ENCODE peak calls at places on chromosomes 11 and 22, in seven cellular contexts. One of them, this sample, is unnamed.

GRCh38 chr11:13000116-13000515 is 9.0 kb upstream of the RASSF10 start:
- DNase-seq in stimulated activated naive CD8-positive, alpha-beta T cell treated with anti-CD3 and anti-CD28 coated beads, Interleukin-15, Interleukin-2, amounts not matched to agents 100 U/mL and 50 U/mL, for 24 hours: no peak
- DNase-seq in aorta: no peak
- DNase-seq in cerebellar cortex: no peak
- DNase-seq in psoas muscle: no peak
- DNase-seq in activated T-cell treated with anti-CD3 and anti-CD28 coated beads for 1 hour: no peak
- DNase-seq in T-helper 2 cell: no peak
- DNase-seq in this sample: no peak

GRCh38 chr11:2138436-2139117 is 612 bp downstream of the IGF2 start:
- DNase-seq in psoas muscle: peak
- DNase-seq in activated T-cell treated with anti-CD3 and anti-CD28 coated beads for 1 hour: no peak
- DNase-seq in stimulated activated naive CD8-positive, alpha-beta T cell treated with anti-CD3 and anti-CD28 coated beads, Interleukin-15, Interleukin-2, amounts not matched to agents 100 U/mL and 50 U/mL, for 24 hours: no peak
- DNase-seq in T-helper 2 cell: no peak
- DNase-seq in cerebellar cortex: no peak
- DNase-seq in aorta: no peak
- DNase-seq in this sample: no peak

GRCh38 chr22:21681566-21682370 is 16.0 kb downstream of the PPIL2 start:
- DNase-seq in aorta: no peak
- DNase-seq in T-helper 2 cell: no peak
- DNase-seq in psoas muscle: no peak
- DNase-seq in stimulated activated naive CD8-positive, alpha-beta T cell treated with anti-CD3 and anti-CD28 coated beads, Interleukin-15, Interleukin-2, amounts not matched to agents 100 U/mL and 50 U/mL, for 24 hours: no peak
- DNase-seq in cerebellar cortex: no peak
- DNase-seq in activated T-cell treated with anti-CD3 and anti-CD28 coated beads for 1 hour: no peak
- DNase-seq in this sample: no peak

GRCh38 chr11:123640677-123641494 is 13.5 kb downstream of the SCN3B start:
- DNase-seq in stimulated activated naive CD8-positive, alpha-beta T cell treated with anti-CD3 and anti-CD28 coated beads, Interleukin-15, Interleukin-2, amounts not matched to agents 100 U/mL and 50 U/mL, for 24 hours: peak
- DNase-seq in aorta: no peak
- DNase-seq in psoas muscle: peak
- DNase-seq in activated T-cell treated with anti-CD3 and anti-CD28 coated beads for 1 hour: peak
- DNase-seq in T-helper 2 cell: no peak
- DNase-seq in cerebellar cortex: peak
- DNase-seq in this sample: peak

GRCh38 chr22:26797910-26798309 is 140.5 kb downstream of the MIAT start:
- DNase-seq in aorta: no peak
- DNase-seq in activated T-cell treated with anti-CD3 and anti-CD28 coated beads for 1 hour: no peak
- DNase-seq in cerebellar cortex: no peak
- DNase-seq in stimulated activated naive CD8-positive, alpha-beta T cell treated with anti-CD3 and anti-CD28 coated beads, Interleukin-15, Interleukin-2, amounts not matched to agents 100 U/mL and 50 U/mL, for 24 hours: no peak
- DNase-seq in T-helper 2 cell: no peak
- DNase-seq in psoas muscle: no peak
- DNase-seq in this sample: no peak

GRCh38 chr11:31932879-31933278 is 121.8 kb upstream of the PAX6 start:
- DNase-seq in stimulated activated naive CD8-positive, alpha-beta T cell treated with anti-CD3 and anti-CD28 coated beads, Interleukin-15, Interleukin-2, amounts not matched to agents 100 U/mL and 50 U/mL, for 24 hours: no peak
- DNase-seq in aorta: no peak
- DNase-seq in T-helper 2 cell: no peak
- DNase-seq in activated T-cell treated with anti-CD3 and anti-CD28 coated beads for 1 hour: no peak
- DNase-seq in psoas muscle: no peak
- DNase-seq in cerebellar cortex: no peak
- DNase-seq in this sample: no peak

GRCh38 chr11:1927151-1928037 is 7.9 kb downstream of the TNNT3 start:
- DNase-seq in aorta: peak
- DNase-seq in activated T-cell treated with anti-CD3 and anti-CD28 coated beads for 1 hour: no peak
- DNase-seq in cerebellar cortex: no peak
- DNase-seq in stimulated activated naive CD8-positive, alpha-beta T cell treated with anti-CD3 and anti-CD28 coated beads, Interleukin-15, Interleukin-2, amounts not matched to agents 100 U/mL and 50 U/mL, for 24 hours: no peak
- DNase-seq in psoas muscle: peak
- DNase-seq in T-helper 2 cell: no peak
- DNase-seq in this sample: no peak

GRCh38 chr11:92886243-92886905 is 83.1 kb upstream of the MTNR1B start:
- DNase-seq in psoas muscle: no peak
- DNase-seq in cerebellar cortex: peak
- DNase-seq in stimulated activated naive CD8-positive, alpha-beta T cell treated with anti-CD3 and anti-CD28 coated beads, Interleukin-15, Interleukin-2, amounts not matched to agents 100 U/mL and 50 U/mL, for 24 hours: peak
- DNase-seq in aorta: no peak
- DNase-seq in activated T-cell treated with anti-CD3 and anti-CD28 coated beads for 1 hour: no peak
- DNase-seq in T-helper 2 cell: no peak
- DNase-seq in this sample: peak

GRCh38 chr11:30586251-30587144 is at the start of gene MPPED2:
- DNase-seq in activated T-cell treated with anti-CD3 and anti-CD28 coated beads for 1 hour: no peak
- DNase-seq in psoas muscle: peak
- DNase-seq in aorta: peak
- DNase-seq in cerebellar cortex: peak
- DNase-seq in T-helper 2 cell: peak
- DNase-seq in stimulated activated naive CD8-positive, alpha-beta T cell treated with anti-CD3 and anti-CD28 coated beads, Interleukin-15, Interleukin-2, amounts not matched to agents 100 U/mL and 50 U/mL, for 24 hours: peak
- DNase-seq in this sample: peak

GRCh38 chr11:63769044-63769718 is 606 bp upstream of the ZFTA start:
- DNase-seq in stimulated activated naive CD8-positive, alpha-beta T cell treated with anti-CD3 and anti-CD28 coated beads, Interleukin-15, Interleukin-2, amounts not matched to agents 100 U/mL and 50 U/mL, for 24 hours: peak
- DNase-seq in aorta: peak
- DNase-seq in cerebellar cortex: no peak
- DNase-seq in activated T-cell treated with anti-CD3 and anti-CD28 coated beads for 1 hour: no peak
- DNase-seq in T-helper 2 cell: peak
- DNase-seq in psoas muscle: peak
- DNase-seq in this sample: peak

GRCh38 chr11:35661539-35661938 is 1.0 kb upstream of the TRIM44 start:
- DNase-seq in aorta: no peak
- DNase-seq in activated T-cell treated with anti-CD3 and anti-CD28 coated beads for 1 hour: no peak
- DNase-seq in psoas muscle: no peak
- DNase-seq in T-helper 2 cell: no peak
- DNase-seq in stimulated activated naive CD8-positive, alpha-beta T cell treated with anti-CD3 and anti-CD28 coated beads, Interleukin-15, Interleukin-2, amounts not matched to agents 100 U/mL and 50 U/mL, for 24 hours: no peak
- DNase-seq in cerebellar cortex: peak
- DNase-seq in this sample: no peak

GRCh38 chr11:2312232-2313042 is 10.6 kb downstream of the TSPAN32 start:
- DNase-seq in stimulated activated naive CD8-positive, alpha-beta T cell treated with anti-CD3 and anti-CD28 coated beads, Interleukin-15, Interleukin-2, amounts not matched to agents 100 U/mL and 50 U/mL, for 24 hours: no peak
- DNase-seq in T-helper 2 cell: no peak
- DNase-seq in cerebellar cortex: no peak
- DNase-seq in aorta: peak
- DNase-seq in psoas muscle: peak
- DNase-seq in activated T-cell treated with anti-CD3 and anti-CD28 coated beads for 1 hour: no peak
- DNase-seq in this sample: no peak

GRCh38 chr11:93589347-93589746 is 46.2 kb upstream of the SMCO4 start:
- DNase-seq in activated T-cell treated with anti-CD3 and anti-CD28 coated beads for 1 hour: no peak
- DNase-seq in cerebellar cortex: no peak
- DNase-seq in T-helper 2 cell: no peak
- DNase-seq in psoas muscle: no peak
- DNase-seq in stimulated activated naive CD8-positive, alpha-beta T cell treated with anti-CD3 and anti-CD28 coated beads, Interleukin-15, Interleukin-2, amounts not matched to agents 100 U/mL and 50 U/mL, for 24 hours: no peak
- DNase-seq in aorta: no peak
- DNase-seq in this sample: no peak

GRCh38 chr11:30984442-30984816 is 385.1 kb downstream of the DCDC1 start:
- DNase-seq in stimulated activated naive CD8-positive, alpha-beta T cell treated with anti-CD3 and anti-CD28 coated beads, Interleukin-15, Interleukin-2, amounts not matched to agents 100 U/mL and 50 U/mL, for 24 hours: no peak
- DNase-seq in activated T-cell treated with anti-CD3 and anti-CD28 coated beads for 1 hour: no peak
- DNase-seq in T-helper 2 cell: no peak
- DNase-seq in cerebellar cortex: no peak
- DNase-seq in psoas muscle: no peak
- DNase-seq in aorta: no peak
- DNase-seq in this sample: no peak

GRCh38 chr22:32877196-32877595 is 75.7 kb downstream of the TIMP3 start:
- DNase-seq in psoas muscle: no peak
- DNase-seq in stimulated activated naive CD8-positive, alpha-beta T cell treated with anti-CD3 and anti-CD28 coated beads, Interleukin-15, Interleukin-2, amounts not matched to agents 100 U/mL and 50 U/mL, for 24 hours: no peak
- DNase-seq in aorta: no peak
- DNase-seq in T-helper 2 cell: no peak
- DNase-seq in cerebellar cortex: no peak
- DNase-seq in activated T-cell treated with anti-CD3 and anti-CD28 coated beads for 1 hour: no peak
- DNase-seq in this sample: no peak

GRCh38 chr11:35391922-35392813 is 27.2 kb downstream of the SLC1A2 start:
- DNase-seq in cerebellar cortex: peak
- DNase-seq in aorta: peak
- DNase-seq in stimulated activated naive CD8-positive, alpha-beta T cell treated with anti-CD3 and anti-CD28 coated beads, Interleukin-15, Interleukin-2, amounts not matched to agents 100 U/mL and 50 U/mL, for 24 hours: peak
- DNase-seq in activated T-cell treated with anti-CD3 and anti-CD28 coated beads for 1 hour: peak
- DNase-seq in psoas muscle: peak
- DNase-seq in T-helper 2 cell: peak
- DNase-seq in this sample: peak

GRCh38 chr11:60995798-60996197 is 24.3 kb downstream of the CD6 start:
- DNase-seq in T-helper 2 cell: no peak
- DNase-seq in cerebellar cortex: no peak
- DNase-seq in stimulated activated naive CD8-positive, alpha-beta T cell treated with anti-CD3 and anti-CD28 coated beads, Interleukin-15, Interleukin-2, amounts not matched to agents 100 U/mL and 50 U/mL, for 24 hours: no peak
- DNase-seq in aorta: peak
- DNase-seq in psoas muscle: no peak
- DNase-seq in activated T-cell treated with anti-CD3 and anti-CD28 coated beads for 1 hour: no peak
- DNase-seq in this sample: no peak